ENCODE peak calls at places on chromosomes 5 and 9, in four cellular contexts. W, Q, J and E are unnamed samples.

GRCh38 chr9:101995231-101995630 is 256.8 kb upstream of the GRIN3A start:
- DNase-seq in W (peak; percentile 94), Q (no peak), J (no peak), E (no peak)

GRCh38 chr5:57863661-57864060 is 381.1 kb upstream of the ACTBL2 start:
- DNase-seq in Q (no peak), J (no peak), W (peak; percentile 74), E (peak; percentile 93)

GRCh38 chr5:140882591-140882899 is 621 bp downstream of the PCDHA13 start:
- DNase-seq in Q (no peak), W (no peak), J (no peak), E (no peak)

GRCh38 chr5:483011-483410 is 40.0 kb downstream of the EXOC3 start:
- DNase-seq in J (no peak), W (no peak), Q (no peak), E (no peak)

GRCh38 chr9:129568560-129569505 is 52.1 kb downstream of the C9orf50 start:
- DNase-seq in Q (no peak), J (no peak), W (peak; percentile 47), E (peak; percentile 92)

GRCh38 chr5:168409601-168410458 is 76.4 kb upstream of the RARS1 start:
- DNase-seq in W (peak; percentile 91), J (no peak), Q (no peak), E (peak; percentile 85)

GRCh38 chr5:133534566-133534965 is 77.8 kb downstream of the FSTL4 start:
- DNase-seq in Q (no peak), W (no peak), J (no peak), E (no peak)

GRCh38 chr5:137233726-137234125 is 265.4 kb downstream of the SPOCK1 start:
- DNase-seq in W (peak; percentile 54), Q (no peak), J (no peak), E (no peak)

GRCh38 chr5:75510417-75510835 is 1.0 kb downstream of the CERT1 start:
- DNase-seq in J (peak; percentile 35), Q (no peak), W (peak; percentile 49), E (peak; percentile 31)

GRCh38 chr5:111143910-111144309 is 51.8 kb downstream of the WDR36 start:
- DNase-seq in W (peak; percentile 97), J (no peak), Q (no peak), E (peak; percentile 92)

GRCh38 chr9:136943291-136944093 is 1.0 kb downstream of the FBXW5 start:
- DNase-seq in Q (no peak), W (peak; percentile 22), J (peak; percentile 52), E (peak; percentile 99)

GRCh38 chr9:105881654-105882349 is 187.5 kb downstream of the TMEM38B start:
- DNase-seq in Q (peak; percentile 55), J (peak; percentile 66), W (peak; percentile 34), E (no peak)

GRCh38 chr5:33284681-33285080 is 156.1 kb upstream of the TARS1 start:
- DNase-seq in Q (no peak), W (peak; percentile 70), J (no peak), E (no peak)

GRCh38 chr5:38207343-38207742 is 51.0 kb upstream of the EGFLAM start:
- DNase-seq in Q (no peak), J (no peak), W (no peak), E (no peak)

GRCh38 chr9:86279839-86280238 is 2.5 kb downstream of the ISCA1 start:
- DNase-seq in J (no peak), W (no peak), Q (no peak), E (no peak)

GRCh38 chr5:127671218-127671617 is 22.3 kb downstream of the CTXN3 start:
- DNase-seq in W (peak; percentile 19), J (no peak), Q (no peak), E (no peak)

GRCh38 chr9:125889122-125889523 is 141.9 kb downstream of the PBX3 start:
- DNase-seq in W (peak; percentile 56), Q (peak; percentile 64), J (no peak), E (peak; percentile 60)

GRCh38 chr5:74140409-74140808 is 500.1 kb downstream of the ENC1 start:
- DNase-seq in J (no peak), W (peak; percentile 3), Q (no peak), E (no peak)

GRCh38 chr5:158153508-158153907 is 294.6 kb upstream of the CLINT1 start:
- DNase-seq in J (no peak), W (no peak), Q (no peak), E (no peak)

GRCh38 chr9:73009649-73010288 is 56.9 kb upstream of the ALDH1A1 start:
- DNase-seq in Q (no peak), W (no peak), J (no peak), E (no peak)

GRCh38 chr5:171647900-171648253 is 137.7 kb upstream of the SMIM23 start:
- DNase-seq in W (peak; percentile 76), Q (peak; percentile 21), J (no peak), E (no peak)

GRCh38 chr9:117678882-117679281 is 25.3 kb upstream of the TLR4 start:
- DNase-seq in J (no peak), Q (peak; percentile 82), W (peak; percentile 77), E (no peak)

GRCh38 chr5:123429993-123430392 is 6.8 kb upstream of the CEP120 start:
- DNase-seq in J (no peak), W (peak; percentile 87), Q (no peak), E (peak; percentile 95)

DNA sequence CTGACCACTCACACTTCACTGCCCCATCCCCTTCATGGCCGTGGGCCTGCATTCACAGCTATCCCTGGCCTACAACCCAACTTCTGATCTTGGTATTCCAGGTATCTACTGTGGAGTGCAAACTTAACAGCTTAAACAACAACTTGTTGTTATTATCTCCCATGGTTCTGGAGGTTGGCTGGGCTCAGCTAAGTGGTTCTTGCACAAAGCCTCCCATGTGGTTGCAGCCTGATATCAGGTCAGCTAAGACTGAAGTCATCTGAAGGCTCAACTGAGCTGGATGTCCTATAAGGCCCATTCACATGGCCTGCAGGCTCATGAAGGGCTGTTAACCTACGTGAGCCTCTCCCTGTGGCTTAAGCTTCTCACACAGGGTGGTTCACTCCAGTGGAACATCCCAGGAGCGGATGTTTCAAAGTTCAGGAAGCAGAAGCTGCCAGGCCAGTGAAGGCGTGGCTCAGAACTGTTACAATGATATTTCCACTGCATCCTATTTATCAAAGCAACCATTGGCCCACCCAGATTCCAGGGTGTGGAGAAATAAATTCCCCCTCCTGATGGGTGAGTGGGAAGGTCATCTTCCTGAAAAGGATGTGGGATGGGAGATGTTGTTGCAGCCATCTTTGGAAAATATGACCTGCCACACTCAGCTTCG is 30.0 kb upstream of the TRIO start:
- DNase-seq in Q (peak; percentile 47), J (no peak), W (no peak), E (no peak)
- H2AFZ ChIP-seq in Q (peak overlapping the region; percentile 27), J (no peak overlapping the region), W (no peak overlapping the region), E (no peak overlapping the region)

DNA sequence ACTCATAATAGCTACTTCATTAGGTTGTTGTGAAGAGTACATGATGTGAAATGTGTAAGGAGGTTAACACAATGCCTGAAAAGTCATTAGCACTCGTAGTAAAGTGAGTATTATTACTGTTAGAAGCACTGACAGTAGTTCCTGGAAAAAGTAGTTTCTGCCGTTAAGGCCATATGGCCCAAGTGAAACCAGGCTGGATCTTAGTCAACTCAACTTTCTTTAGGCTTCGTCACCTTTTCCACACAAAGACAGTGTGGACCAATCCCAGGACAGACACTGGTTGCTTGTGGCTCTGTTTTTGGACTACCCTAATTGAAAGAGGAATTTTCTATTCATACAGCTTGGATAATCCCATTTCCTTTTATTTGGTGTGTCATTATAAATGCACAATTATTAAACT is 29.4 kb upstream of the CKMT2 start:
- DNase-seq in W (no peak), Q (no peak), J (no peak), E (no peak)
- TF ChIP-seq CTCF in W (no peak), Q (no peak), J (no peak), E (no peak)

GRCh38 chr9:93040409-93040808 is 18.1 kb upstream of the SUSD3 start:
- DNase-seq in J (no peak), Q (no peak), W (no peak), E (peak; percentile 67)

GRCh38 chr9:93039976-93040375 is 18.5 kb upstream of the SUSD3 start:
- DNase-seq in W (no peak), Q (no peak), J (no peak), E (peak; percentile 65)

GRCh38 chr9:93039456-93039855 is 19.0 kb upstream of the SUSD3 start:
- DNase-seq in Q (no peak), W (no peak), J (no peak), E (peak; percentile 83)

GRCh38 chr9:93043122-93043521 is 15.4 kb upstream of the SUSD3 start:
- DNase-seq in W (no peak), J (peak; percentile 24), Q (no peak), E (peak; percentile 5)

DNA sequence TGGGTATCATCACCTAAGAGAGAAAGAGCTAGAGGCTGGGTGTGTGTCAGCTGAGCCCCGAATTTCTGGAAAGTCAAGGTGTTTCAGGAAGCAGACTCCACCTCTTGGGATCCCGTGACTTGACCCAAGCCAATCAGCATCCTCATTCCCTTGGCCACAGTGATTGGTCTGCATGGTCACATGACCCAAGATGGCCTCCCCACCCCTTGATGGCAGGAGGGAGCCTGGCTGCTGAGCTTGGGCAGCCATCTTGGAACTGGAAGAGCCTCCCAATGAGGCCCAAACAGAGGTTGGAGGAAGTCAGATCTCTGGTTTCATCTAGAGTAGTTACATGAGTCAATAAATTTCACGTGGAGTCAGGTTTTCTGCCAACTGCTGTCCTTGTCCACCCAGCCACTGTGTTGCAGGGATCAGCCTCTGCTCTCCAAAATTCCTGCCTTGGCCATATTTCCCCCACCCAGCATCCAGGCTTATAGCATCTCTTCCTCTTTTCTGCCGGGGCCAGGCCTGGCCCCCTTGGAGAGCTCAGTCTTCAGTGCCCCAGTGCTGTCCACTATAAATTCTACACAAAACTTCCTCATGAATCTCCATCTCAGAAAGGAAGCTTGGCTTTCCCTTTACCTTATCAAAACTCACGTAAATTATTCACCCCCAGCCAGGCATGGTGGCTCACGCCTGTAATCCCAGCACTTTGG is 17.2 kb upstream of the SUSD3 start:
- DNase-seq in J (peak; percentile 51), Q (no peak), W (no peak), E (peak; percentile 90)
- H2AFZ ChIP-seq in J (peak overlapping the region; percentile 46), Q (no peak overlapping the region), W (no peak overlapping the region), E (no peak overlapping the region)

DNA sequence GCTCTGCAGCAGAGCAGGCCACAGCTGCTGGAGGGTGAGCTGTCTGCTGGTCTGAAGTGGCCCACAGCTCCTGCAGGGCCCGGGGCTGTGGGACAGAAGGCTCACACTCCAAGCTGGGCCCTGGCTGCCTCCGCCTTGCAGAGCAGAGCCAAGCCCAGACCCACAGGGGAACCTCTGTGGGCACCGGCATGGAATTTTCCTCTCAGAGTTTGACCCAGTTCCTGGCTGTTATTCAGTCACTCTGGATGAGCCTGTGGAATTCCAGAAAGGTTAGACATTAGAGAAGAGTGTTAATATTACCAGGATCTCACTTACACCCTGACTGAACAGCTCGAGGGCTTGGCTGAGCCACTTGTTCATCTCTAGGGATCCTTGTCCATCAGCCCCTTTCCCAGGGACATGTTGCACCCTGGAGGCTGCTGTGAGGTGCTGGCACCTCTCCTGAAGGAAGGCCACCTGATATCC is 17.5 kb downstream of the IL9 start:
- DNase-seq in J (no peak), Q (no peak), W (no peak), E (peak; percentile 81)
- TF ChIP-seq CTCF in J (no peak), Q (no peak), W (no peak), E (no peak)

DNA sequence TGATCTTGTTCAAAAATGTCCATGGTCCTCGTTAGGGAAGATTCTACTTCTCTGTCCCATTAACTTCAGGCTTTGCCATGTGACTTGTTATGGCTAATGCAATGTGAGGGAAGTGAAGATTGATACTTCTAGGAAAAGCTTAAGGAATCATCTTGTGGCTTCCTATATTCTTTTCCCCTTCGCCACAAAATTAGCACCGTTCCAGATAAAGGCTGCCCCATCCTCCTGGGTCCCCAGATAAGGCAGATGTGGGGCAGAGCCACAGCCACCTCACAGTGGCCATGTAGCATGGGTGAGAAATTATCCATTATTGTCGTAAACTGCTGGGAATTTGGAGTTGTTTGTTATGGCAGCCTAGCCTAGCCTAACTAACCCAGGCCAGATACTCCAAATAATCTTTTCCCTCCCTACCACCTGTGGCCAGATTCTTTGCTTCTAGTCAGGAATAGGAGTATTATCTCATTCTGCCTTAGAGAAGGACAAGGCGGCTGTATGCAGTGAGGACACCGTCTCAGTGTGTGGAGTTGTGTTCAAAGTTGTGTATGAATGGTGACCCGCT is 31.9 kb upstream of the BOD1 start:
- DNase-seq in W (no peak), J (no peak), Q (no peak), E (no peak)
- H2AFZ ChIP-seq in W (no peak overlapping the region), J (no peak overlapping the region), Q (no peak overlapping the region), E (no peak overlapping the region)